ENCODE peak calls at places on chromosomes 5 and 9, in nine cellular contexts. M, Q, G, L, I, K, A, Y and S are unnamed samples.

GRCh38 chr9:68678430-68678829 is 26.6 kb upstream of the PIP5K1B start:
- DNase-seq in A (no peak), Y (no peak), Q (peak), G (peak), I (no peak), M (no peak), L (no peak), K (no peak), S (no peak)

GRCh38 chr9:115002371-115003120 is 72.2 kb upstream of the TNFSF8 start:
- DNase-seq in Y (no peak), L (no peak), Q (no peak), M (no peak), K (no peak), A (no peak), G (no peak), I (no peak), S (no peak)

GRCh38 chr9:95609426-95609825 is 92.7 kb upstream of the PTCH1 start:
- DNase-seq in Y (no peak), I (no peak), K (no peak), M (no peak), G (no peak), Q (no peak), L (no peak), A (no peak), S (no peak)

GRCh38 chr9:126043691-126044090 is 282.9 kb upstream of the MVB12B start:
- DNase-seq in G (no peak), I (no peak), A (no peak), Y (peak), K (no peak), L (no peak), M (no peak), Q (no peak), S (no peak)

GRCh38 chr9:122135529-122135859 is 24.1 kb downstream of the NDUFA8 start:
- DNase-seq in L (no peak), G (no peak), I (no peak), K (no peak), Q (no peak), M (no peak), A (no peak), Y (no peak), S (no peak)

GRCh38 chr5:123561230-123561629 is 49.3 kb downstream of the CSNK1G3 start:
- DNase-seq in K (no peak), L (no peak), G (no peak), M (no peak), Y (no peak), A (no peak), Q (no peak), I (no peak), S (no peak)

GRCh38 chr5:96655506-96655905 is 6.7 kb upstream of the CAST start:
- DNase-seq in L (no peak), K (no peak), G (no peak), M (no peak), A (no peak), I (no peak), Y (no peak), Q (no peak), S (no peak)

GRCh38 chr5:177098103-177098771 is 11.5 kb downstream of the FGFR4 start:
- DNase-seq in G (peak), Q (peak), M (no peak), L (no peak), I (peak), Y (no peak), K (no peak), A (no peak), S (no peak)

GRCh38 chr5:66344544-66344943 is 200.4 kb downstream of the SREK1 start:
- DNase-seq in Q (no peak), I (no peak), A (no peak), Y (no peak), K (no peak), L (no peak), G (no peak), M (no peak), S (no peak)